ENCODE peak calls at places on chromosomes 4 and X, in five cellular contexts. F, C, Q, J and W are unnamed samples.

GRCh38 chrX:39859991-39860861 is 237.5 kb downstream of the BCOR start:
- DNase-seq in C (peak; percentile 48), F (peak; percentile 44), J (peak; percentile 46), Q (no peak), W (peak; percentile 40)

GRCh38 chrX:40109288-40110008 is 11.7 kb upstream of the BCOR start:
- DNase-seq in F (no peak), C (peak; percentile 60), J (no peak), Q (peak; percentile 57), W (no peak)

GRCh38 chr4:124462954-124463828 is 249.3 kb downstream of the ANKRD50 start:
- DNase-seq in F (no peak), J (no peak), Q (no peak), C (no peak), W (no peak)

GRCh38 chr4:161206528-161207080 is 957.2 kb downstream of the FSTL5 start:
- DNase-seq in J (no peak), Q (no peak), F (no peak), C (no peak), W (no peak)

GRCh38 chrX:55119712-55120111 is 30.9 kb downstream of the PAGE2 start:
- DNase-seq in J (no peak), C (no peak), Q (no peak), F (no peak), W (no peak)

GRCh38 chr4:150217192-150217591 is 138.9 kb downstream of the DCLK2 start:
- DNase-seq in F (no peak), J (no peak), C (peak; percentile 29), Q (peak; percentile 68), W (no peak)

GRCh38 chr4:159349332-159349731 is 246.5 kb downstream of the RAPGEF2 start:
- DNase-seq in C (no peak), Q (no peak), J (no peak), F (no peak), W (no peak)

GRCh38 chrX:102714994-102715393 is 2.7 kb downstream of the GPRASP2 start:
- DNase-seq in F (no peak), Q (peak; percentile 21), J (no peak), C (no peak), W (no peak)

GRCh38 chr4:39505581-39505980 is 21.7 kb downstream of the UGDH start:
- DNase-seq in F (no peak), J (no peak), Q (no peak), C (no peak), W (no peak)

GRCh38 chr4:152209772-152210493 is 326.0 kb downstream of the FBXW7 start:
- DNase-seq in F (no peak), J (no peak), Q (no peak), C (no peak), W (no peak)

GRCh38 chr4:80322716-80323115 is 12.8 kb upstream of the CFAP299 start:
- DNase-seq in F (no peak), Q (peak; percentile 70), J (no peak), C (no peak), W (no peak)

GRCh38 chr4:105707783-105708182 is 706 bp downstream of the INTS12 start:
- DNase-seq in C (no peak), Q (no peak), F (no peak), J (no peak), W (peak; percentile 2)

GRCh38 chrX:16212436-16212835 is 45.2 kb downstream of the MAGEB17 start:
- DNase-seq in F (no peak), C (peak; percentile 33), J (no peak), Q (peak; percentile 5), W (no peak)

GRCh38 chr4:3801521-3801920 is 35.3 kb downstream of the ADRA2C start:
- DNase-seq in Q (no peak), C (no peak), J (no peak), F (no peak), W (no peak)

GRCh38 chr4:83686166-83686565 is 150.3 kb downstream of the GPAT3 start:
- DNase-seq in Q (peak; percentile 59), C (no peak), F (no peak), J (no peak), W (no peak)

GRCh38 chr4:186666750-186667149 is 56.9 kb downstream of the FAT1 start:
- DNase-seq in F (no peak), J (no peak), C (no peak), Q (no peak), W (no peak)

GRCh38 chrX:15202458-15203177 is 67.3 kb downstream of the ASB9 start:
- DNase-seq in Q (peak; percentile 16), C (no peak), J (no peak), F (no peak), W (no peak)

GRCh38 chrX:141733371-141733770 is 34.8 kb upstream of the SPANXD start:
- DNase-seq in J (no peak), F (no peak), C (peak; percentile 5), Q (no peak), W (no peak)

GRCh38 chr4:170139764-170140163 is 50.0 kb upstream of the AADAT start:
- DNase-seq in F (no peak), Q (peak; percentile 20), C (peak; percentile 17), J (no peak), W (no peak)

GRCh38 chr4:173417833-173418232 is 18.9 kb upstream of the SCRG1 start:
- DNase-seq in F (no peak), Q (no peak), C (no peak), J (no peak), W (no peak)

GRCh38 chr4:159420162-159421057 is 317.5 kb downstream of the RAPGEF2 start:
- DNase-seq in C (no peak), Q (no peak), F (no peak), J (no peak), W (no peak)

GRCh38 chrX:109134777-109135176 is 347.1 kb downstream of the GUCY2F start:
- DNase-seq in C (no peak), Q (no peak), F (no peak), J (no peak), W (no peak)

GRCh38 chr4:106522839-106523238 is 154.3 kb upstream of the GIMD1 start:
- DNase-seq in J (no peak), Q (peak; percentile 14), F (no peak), C (peak; percentile 6), W (no peak)